ENCODE peak calls at places on chromosome 19, in four cellular contexts. G is tibial nerve, Z is breast epithelium, Y is stomach. A is an unnamed sample.

GRCh38 chr19:37303591-37304171 is 67.2 kb upstream of the ZNF527 start:
- DNase-seq in G (no peak), Z (no peak), Y (no peak), A (peak)

GRCh38 chr19:33759356-33759755 is 37.3 kb upstream of the KCTD15 start:
- DNase-seq in G (no peak), Z (no peak), Y (no peak), A (no peak)

GRCh38 chr19:47186337-47187022 is 44.5 kb downstream of the BBC3 start:
- DNase-seq in G (no peak), Z (no peak), Y (no peak), A (no peak)

GRCh38 chr19:58117841-58118575 is 20.0 kb upstream of the ZSCAN18 start:
- DNase-seq in G (no peak), Z (no peak), Y (no peak), A (no peak)

GRCh38 chr19:3699741-3700241 is 477 bp downstream of the PIP5K1C start:
- DNase-seq in G (no peak), Z (no peak), Y (no peak), A (no peak)

GRCh38 chr19:35657904-35658700 is 8.2 kb upstream of the UPK1A start:
- DNase-seq in G (no peak), Z (no peak), Y (no peak), A (no peak)

GRCh38 chr19:35154535-35155406 is at the start of gene FXYD5:
- DNase-seq in G (no peak), Z (no peak), Y (peak), A (peak)

GRCh38 chr19:13839938-13840750 is 36.8 kb upstream of the NANOS3 start:
- DNase-seq in G (peak), Z (peak), Y (peak), A (peak)

GRCh38 chr19:54415901-54416621 is 797 bp downstream of the TTYH1 start:
- DNase-seq in G (no peak), Z (no peak), Y (no peak), A (no peak)

GRCh38 chr19:11265785-11266236 is 3.5 kb upstream of the DOCK6 start:
- DNase-seq in G (no peak), Z (no peak), Y (peak), A (peak)

GRCh38 chr19:13451596-13451995 is 54.7 kb downstream of the CACNA1A start:
- DNase-seq in G (no peak), Z (no peak), Y (no peak), A (no peak)

GRCh38 chr19:13985771-13986347 is 20.3 kb downstream of the RFX1 start:
- DNase-seq in G (no peak), Z (no peak), Y (no peak), A (no peak)

GRCh38 chr19:48271531-48272151 is 1.8 kb downstream of the ZNF114 start:
- DNase-seq in G (no peak), Z (no peak), Y (no peak), A (peak)

GRCh38 chr19:31112158-31112557 is 237.1 kb downstream of the TSHZ3 start:
- DNase-seq in G (no peak), Z (no peak), Y (no peak), A (no peak)

GRCh38 chr19:56699552-56699951 is 28.0 kb upstream of the ZNF835 start:
- DNase-seq in G (no peak), Z (no peak), Y (no peak), A (no peak)

GRCh38 chr19:30733826-30734550 is 361.8 kb downstream of the ZNF536 start:
- DNase-seq in G (peak), Z (no peak), Y (no peak), A (no peak)

GRCh38 chr19:5186293-5187050 is 154.1 kb downstream of the PTPRS start:
- DNase-seq in G (no peak), Z (no peak), Y (no peak), A (no peak)

GRCh38 chr19:31502536-31503170 is 153.4 kb upstream of the TSHZ3 start:
- DNase-seq in G (no peak), Z (no peak), Y (no peak), A (no peak)

GRCh38 chr19:6417713-6418561 is 6.7 kb downstream of the KHSRP start:
- DNase-seq in G (no peak), Z (no peak), Y (no peak), A (no peak)

GRCh38 chr19:9641810-9642209 is 20.8 kb upstream of the ZNF561 start:
- DNase-seq in G (no peak), Z (no peak), Y (no peak), A (no peak)

GRCh38 chr19:3609779-3610719 is 3.4 kb upstream of the TBXA2R start:
- DNase-seq in G (no peak), Z (no peak), Y (no peak), A (no peak)

GRCh38 chr19:23070353-23070781 is 46.5 kb upstream of the ZNF730 start:
- DNase-seq in G (no peak), Z (peak), Y (no peak), A (peak)

GRCh38 chr19:29785955-29786589 is 25.7 kb upstream of the CCNE1 start:
- DNase-seq in G (no peak), Z (no peak), Y (no peak), A (no peak)

GRCh38 chr19:3508771-3509535 is 2.8 kb downstream of the FZR1 start:
- DNase-seq in G (no peak), Z (no peak), Y (no peak), A (no peak)

GRCh38 chr19:49890349-49891311 is 6.1 kb downstream of the IL4I1 start:
- DNase-seq in G (no peak), Z (no peak), Y (peak), A (peak)

GRCh38 chr19:16034958-16035560 is 41.2 kb upstream of the TPM4 start:
- DNase-seq in G (no peak), Z (no peak), Y (no peak), A (no peak)